ENCODE peak calls at places on chromosomes 1 and 21, in six cellular contexts. Q, Z, B, G, A and V are unnamed samples.

GRCh38 chr1:205532026-205532891 is 27.8 kb downstream of the CDK18 start:
- DNase-seq in Q (no peak), Z (no peak), B (no peak), G (no peak), A (no peak), V (no peak)

GRCh38 chr1:229620876-229621275 is 5.0 kb downstream of the TAF5L start:
- DNase-seq in Q (no peak), Z (no peak), B (no peak), G (no peak), A (peak; percentile 80), V (no peak)

GRCh38 chr1:12278998-12279397 is 49.2 kb downstream of the VPS13D start:
- DNase-seq in Q (no peak), Z (no peak), B (no peak), G (no peak), A (no peak), V (no peak)

GRCh38 chr1:97996880-97997279 is 76.0 kb upstream of the DPYD start:
- DNase-seq in Q (no peak), Z (no peak), B (no peak), G (no peak), A (peak; percentile 18), V (no peak)

GRCh38 chr1:64929221-64929620 is 37.1 kb downstream of the JAK1 start:
- DNase-seq in Q (no peak), Z (no peak), B (no peak), G (no peak), A (no peak), V (no peak)

GRCh38 chr1:17561561-17561985 is 22.1 kb downstream of the ARHGEF10L start:
- DNase-seq in Q (no peak), Z (no peak), B (peak; percentile 57), G (no peak), A (peak; percentile 66), V (no peak)

GRCh38 chr1:162878000-162878596 is 17.1 kb upstream of the CCDC190 start:
- DNase-seq in Q (peak; percentile 17), Z (no peak), B (peak; percentile 47), G (no peak), A (peak; percentile 91), V (peak; percentile 10)

GRCh38 chr1:45785583-45785982 is 17.8 kb upstream of the MAST2 start:
- DNase-seq in Q (peak; percentile 44), Z (no peak), B (no peak), G (no peak), A (no peak), V (no peak)

GRCh38 chr1:16021681-16022080 is at the start of gene CLCNKA:
- DNase-seq in Q (no peak), Z (peak; percentile 37), B (no peak), G (no peak), A (no peak), V (no peak)

GRCh38 chr1:111739984-111740765 is 980 bp upstream of the INKA2 start:
- DNase-seq in Q (peak; percentile 43), Z (peak; percentile 75), B (peak; percentile 75), G (peak; percentile 47), A (peak; percentile 75), V (peak; percentile 46)

GRCh38 chr1:1923681-1924000 is 4.6 kb upstream of the TMEM52 start:
- DNase-seq in Q (no peak), Z (no peak), B (no peak), G (no peak), A (no peak), V (no peak)

GRCh38 chr1:19466112-19466561 is 19.2 kb downstream of the CAPZB start:
- DNase-seq in Q (no peak), Z (peak; percentile 60), B (no peak), G (no peak), A (no peak), V (no peak)

GRCh38 chr1:165854101-165854845 is 26.9 kb downstream of the UCK2 start:
- DNase-seq in Q (no peak), Z (no peak), B (peak; percentile 16), G (no peak), A (peak; percentile 91), V (no peak)

GRCh38 chr1:26049531-26050254 is 3.8 kb upstream of the SLC30A2 start:
- DNase-seq in Q (no peak), Z (no peak), B (no peak), G (no peak), A (no peak), V (no peak)

GRCh38 chr21:31873696-31874599 is 1.1 kb downstream of the HUNK start:
- DNase-seq in Q (peak; percentile 70), Z (no peak), B (peak; percentile 20), G (peak; percentile 72), A (peak; percentile 8), V (peak; percentile 61)

GRCh38 chr1:211591980-211592493 is 13.1 kb upstream of the SLC30A1 start:
- DNase-seq in Q (no peak), Z (no peak), B (no peak), G (no peak), A (peak; percentile 82), V (no peak)

GRCh38 chr1:34013958-34014737 is 150.3 kb downstream of the HMGB4 start:
- DNase-seq in Q (peak; percentile 26), Z (no peak), B (peak; percentile 20), G (no peak), A (peak; percentile 5), V (peak; percentile 32)

GRCh38 chr1:55893155-55893554 is 678.0 kb upstream of the USP24 start:
- DNase-seq in Q (no peak), Z (no peak), B (no peak), G (no peak), A (peak; percentile 70), V (peak; percentile 15)

GRCh38 chr1:180530501-180530900 is 28.1 kb upstream of the ACBD6 start:
- DNase-seq in Q (no peak), Z (no peak), B (peak; percentile 53), G (no peak), A (peak; percentile 79), V (no peak)

GRCh38 chr1:171257207-171258052 is 9.1 kb downstream of the FMO1 start:
- DNase-seq in Q (no peak), Z (peak; percentile 64), B (no peak), G (no peak), A (peak; percentile 29), V (no peak)

GRCh38 chr1:88892146-88892877 is 945 bp upstream of the GTF2B start:
- DNase-seq in Q (no peak), Z (no peak), B (no peak), G (peak; percentile 31), A (peak; percentile 68), V (no peak)

GRCh38 chr1:194033646-194034045 is 847.2 kb upstream of the B3GALT2 start:
- DNase-seq in Q (no peak), Z (no peak), B (no peak), G (no peak), A (no peak), V (no peak)

GRCh38 chr1:228009116-228009827 is 2.5 kb downstream of the WNT3A start:
- DNase-seq in Q (peak; percentile 43), Z (no peak), B (no peak), G (peak; percentile 36), A (no peak), V (no peak)

GRCh38 chr1:36890776-36891175 is 143.5 kb downstream of the GRIK3 start:
- DNase-seq in Q (no peak), Z (no peak), B (no peak), G (no peak), A (no peak), V (no peak)

GRCh38 chr1:78101514-78101913 is 55.7 kb downstream of the GIPC2 start:
- DNase-seq in Q (no peak), Z (no peak), B (peak; percentile 76), G (no peak), A (peak; percentile 97), V (no peak)

GRCh38 chr21:18810136-18810535 is 406.6 kb upstream of the TMPRSS15 start:
- DNase-seq in Q (no peak), Z (no peak), B (no peak), G (no peak), A (no peak), V (no peak)

GRCh38 chr21:35170818-35171217 is 121.7 kb upstream of the RUNX1 start:
- DNase-seq in Q (no peak), Z (no peak), B (no peak), G (no peak), A (no peak), V (no peak)

GRCh38 chr1:108598340-108598739 is 38.4 kb downstream of the EEIG2 start:
- DNase-seq in Q (no peak), Z (no peak), B (no peak), G (no peak), A (no peak), V (no peak)

GRCh38 chr1:225578247-225578646 is 74.7 kb downstream of the ENAH start:
- DNase-seq in Q (no peak), Z (no peak), B (no peak), G (no peak), A (no peak), V (no peak)

GRCh38 chr1:180519846-180520245 is 17.5 kb upstream of the ACBD6 start:
- DNase-seq in Q (no peak), Z (no peak), B (no peak), G (no peak), A (no peak), V (no peak)

GRCh38 chr1:41878911-41879310 is 39.8 kb downstream of the HIVEP3 start:
- DNase-seq in Q (no peak), Z (no peak), B (no peak), G (no peak), A (no peak), V (no peak)

GRCh38 chr1:212037900-212038299 is 2.4 kb downstream of the DTL start:
- DNase-seq in Q (no peak), Z (no peak), B (no peak), G (no peak), A (no peak), V (no peak)

GRCh38 chr1:232621050-232621449 is 8.9 kb downstream of the SIPA1L2 start:
- DNase-seq in Q (no peak), Z (no peak), B (no peak), G (no peak), A (no peak), V (no peak)
- TF ChIP-seq CTCF in Q (no peak), Z (no peak), B (no peak), G (no peak), A (no peak), V (no peak)

GRCh38 chr1:175163702-175164101 is 28.9 kb downstream of the KIAA0040 start:
- DNase-seq in Q (no peak), Z (no peak), B (no peak), G (no peak), A (no peak), V (no peak)
- TF ChIP-seq CTCF in Q (no peak), Z (no peak), B (no peak), G (no peak), A (no peak), V (no peak)

DNA sequence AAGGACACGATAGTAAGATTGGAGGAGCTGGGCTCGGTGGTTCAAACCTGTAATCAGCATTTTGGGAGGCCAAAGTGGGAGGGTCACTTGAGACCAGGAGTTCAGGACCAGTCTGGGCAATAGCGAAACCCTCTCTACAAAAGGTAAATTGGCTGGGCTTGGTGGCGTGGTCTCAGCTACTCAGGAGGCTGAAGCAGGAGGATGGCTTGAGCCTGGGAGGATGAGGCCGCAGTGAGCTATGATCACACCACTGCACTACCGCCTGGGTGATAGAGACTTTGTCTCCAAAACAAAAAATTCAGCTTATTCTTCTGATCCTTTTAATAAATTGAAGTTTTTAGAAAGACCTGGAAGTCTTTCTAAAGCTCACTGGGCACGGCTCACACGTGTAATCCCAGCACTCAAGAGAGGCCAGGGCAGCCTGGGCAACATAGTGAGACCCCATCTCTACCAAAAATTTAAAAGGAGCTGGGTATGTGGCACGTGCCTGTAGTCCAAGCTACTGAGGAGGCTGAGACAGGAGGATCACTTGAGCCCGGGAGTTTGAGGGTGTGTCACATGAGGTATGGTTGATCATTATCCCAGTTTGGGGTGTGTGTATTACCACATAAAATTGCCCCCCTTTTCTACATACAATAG is 15.3 kb downstream of the MASP2 start:
- DNase-seq in Q (no peak), Z (no peak), B (no peak), G (no peak), A (no peak), V (no peak)
- TF ChIP-seq CTCF in Q (no peak), Z (no peak), B (no peak), G (no peak), A (no peak), V (no peak)

GRCh38 chr21:45248893-45249381 is 38.8 kb downstream of the POFUT2 start:
- DNase-seq in Q (no peak), Z (no peak), B (no peak), G (no peak), A (peak; percentile 64), V (no peak)
- TF ChIP-seq CTCF in Q (no peak), Z (no peak), B (no peak), G (no peak), A (peak; percentile 1), V (no peak)